ENCODE peak calls at places on chromosome 2, in seven cellular contexts. M is HS-27A, N is T follicular helper cell, B is left ventricle myocardium superior, J is 8988T, C is AG20443, D is NCI-H226. K is an unnamed sample.

GRCh38 chr2:207423886-207424285 is 105.9 kb upstream of the CREB1 start:
- DNase-seq in M (peak), N (no peak), B (no peak), J (no peak), C (peak), D (peak), K (no peak)

GRCh38 chr2:207203056-207203455 is 37.3 kb upstream of the KLF7 start:
- DNase-seq in M (no peak), N (no peak), B (no peak), J (no peak), C (no peak), D (no peak), K (no peak)

GRCh38 chr2:145744541-145745386 is 1224.8 kb upstream of the ZEB2 start:
- DNase-seq in M (peak), N (no peak), B (no peak), J (no peak), C (peak), D (peak), K (no peak)

GRCh38 chr2:8684421-8684884 is 2.6 kb downstream of the ID2 start:
- DNase-seq in M (no peak), N (no peak), B (no peak), J (no peak), C (no peak), D (peak), K (peak)

GRCh38 chr2:121897335-121897970 is 142.0 kb downstream of the TSN start:
- DNase-seq in M (peak), N (no peak), B (no peak), J (peak), C (peak), D (peak), K (peak)

GRCh38 chr2:54149623-54150501 is 34.4 kb downstream of the ACYP2 start:
- DNase-seq in M (no peak), N (no peak), B (no peak), J (no peak), C (no peak), D (no peak), K (no peak)

GRCh38 chr2:101037161-101037755 is 35.2 kb downstream of the RPL31 start:
- DNase-seq in M (no peak), N (no peak), B (no peak), J (no peak), C (no peak), D (no peak), K (no peak)

GRCh38 chr2:233940376-233941276 is 23.5 kb downstream of the TRPM8 start:
- DNase-seq in M (no peak), N (no peak), B (no peak), J (no peak), C (no peak), D (no peak), K (no peak)

GRCh38 chr2:151261240-151261976 is at the start of gene RBM43:
- DNase-seq in M (peak), N (peak), B (peak), J (peak), C (peak), D (peak), K (peak)

GRCh38 chr2:27442282-27442980 is at the start of gene KRTCAP3:
- DNase-seq in M (no peak), N (peak), B (peak), J (no peak), C (no peak), D (no peak), K (no peak)

GRCh38 chr2:67412424-67412823 is 15.3 kb downstream of the ETAA1 start:
- DNase-seq in M (no peak), N (no peak), B (no peak), J (no peak), C (no peak), D (no peak), K (no peak)

GRCh38 chr2:25151718-25152117 is 16.7 kb downstream of the POMC start:
- DNase-seq in M (no peak), N (no peak), B (peak), J (no peak), C (no peak), D (no peak), K (no peak)

GRCh38 chr2:187329586-187329985 is 118.5 kb downstream of the CALCRL start:
- DNase-seq in M (no peak), N (no peak), B (no peak), J (no peak), C (no peak), D (no peak), K (no peak)

GRCh38 chr2:109497911-109498870 is 115.6 kb downstream of the SEPTIN10 start:
- DNase-seq in M (no peak), N (no peak), B (peak), J (no peak), C (peak), D (no peak), K (no peak)

GRCh38 chr2:202037086-202037485 is 3.4 kb downstream of the FZD7 start:
- DNase-seq in M (no peak), N (no peak), B (no peak), J (no peak), C (peak), D (no peak), K (no peak)

GRCh38 chr2:161972866-161973265 is 101.1 kb downstream of the DPP4 start:
- DNase-seq in M (no peak), N (no peak), B (no peak), J (no peak), C (no peak), D (no peak), K (no peak)

GRCh38 chr2:28398101-28398834 is 5.6 kb downstream of the FOSL2 start:
- DNase-seq in M (no peak), N (no peak), B (peak), J (no peak), C (no peak), D (peak), K (no peak)

GRCh38 chr2:240413813-240414429 is 21.5 kb upstream of the GPC1 start:
- DNase-seq in M (no peak), N (no peak), B (peak), J (no peak), C (no peak), D (no peak), K (no peak)

GRCh38 chr2:3260959-3261358 is 116.7 kb downstream of the EIPR1 start:
- DNase-seq in M (no peak), N (no peak), B (no peak), J (no peak), C (no peak), D (no peak), K (no peak)

GRCh38 chr2:219274392-219274921 is 4.7 kb upstream of the DNAJB2 start:
- DNase-seq in M (peak), N (no peak), B (no peak), J (peak), C (peak), D (peak), K (peak)

GRCh38 chr2:136005462-136006205 is 20.2 kb upstream of the DARS1 start:
- DNase-seq in M (no peak), N (no peak), B (no peak), J (no peak), C (no peak), D (no peak), K (no peak)

GRCh38 chr2:28747714-28748113 is 3.9 kb upstream of the PPP1CB start:
- DNase-seq in M (no peak), N (no peak), B (no peak), J (no peak), C (no peak), D (no peak), K (no peak)

GRCh38 chr2:172734711-172735645 is 667 bp upstream of the RAPGEF4 start:
- DNase-seq in M (no peak), N (no peak), B (no peak), J (peak), C (peak), D (no peak), K (no peak)

GRCh38 chr2:153408708-153409107 is 69.9 kb downstream of the RPRM start:
- DNase-seq in M (no peak), N (no peak), B (no peak), J (no peak), C (no peak), D (peak), K (no peak)

GRCh38 chr2:27667439-27667838 is 3.8 kb downstream of the SLC4A1AP start:
- DNase-seq in M (no peak), N (no peak), B (no peak), J (no peak), C (no peak), D (no peak), K (no peak)

GRCh38 chr2:84839851-84840250 is 41.0 kb downstream of the TRABD2A start:
- DNase-seq in M (no peak), N (no peak), B (no peak), J (no peak), C (no peak), D (no peak), K (no peak)

GRCh38 chr2:8053241-8053640 is 628.6 kb upstream of the ID2 start:
- DNase-seq in M (no peak), N (no peak), B (no peak), J (no peak), C (no peak), D (no peak), K (no peak)

GRCh38 chr2:64832926-64833325 is 156.3 kb upstream of the SLC1A4 start:
- DNase-seq in M (no peak), N (no peak), B (no peak), J (no peak), C (no peak), D (no peak), K (no peak)

GRCh38 chr2:152238021-152238420 is 62.5 kb upstream of the STAM2 start:
- DNase-seq in M (no peak), N (no peak), B (no peak), J (no peak), C (no peak), D (no peak), K (no peak)

GRCh38 chr2:237433920-237434319 is 20.0 kb upstream of the COL6A3 start:
- DNase-seq in M (no peak), N (no peak), B (no peak), J (no peak), C (no peak), D (no peak), K (no peak)

GRCh38 chr2:215612770-215613169 is 176.9 kb upstream of the FN1 start:
- DNase-seq in M (no peak), N (no peak), B (no peak), J (no peak), C (peak), D (peak), K (no peak)

GRCh38 chr2:10864888-10865551 is 46.7 kb upstream of the KCNF1 start:
- DNase-seq in M (no peak), N (peak), B (no peak), J (no peak), C (no peak), D (no peak), K (no peak)

GRCh38 chr2:191864623-191865521 is 18.0 kb upstream of the CAVIN2 start:
- DNase-seq in M (no peak), N (no peak), B (no peak), J (no peak), C (no peak), D (no peak), K (no peak)

GRCh38 chr2:29073913-29074312 is 410 bp downstream of the PCARE start:
- DNase-seq in M (no peak), N (no peak), B (no peak), J (no peak), C (no peak), D (no peak), K (no peak)

GRCh38 chr2:140791802-140792201 is 1339.0 kb downstream of the LRP1B start:
- DNase-seq in M (no peak), N (no peak), B (no peak), J (no peak), C (no peak), D (no peak), K (no peak)

GRCh38 chr2:152920846-152921245 is 202.4 kb downstream of the ARL6IP6 start:
- DNase-seq in M (no peak), N (no peak), B (no peak), J (no peak), C (peak), D (peak), K (no peak)

GRCh38 chr2:141381946-141382345 is 748.9 kb downstream of the LRP1B start:
- DNase-seq in M (no peak), N (no peak), B (no peak), J (no peak), C (no peak), D (no peak), K (no peak)

K was measured in T47D.